ENCODE peak calls at places on chromosomes 4 and X, in ten cellular contexts. One of them, this sample, is unnamed.

GRCh38 chrX:106397788-106398538 is 213.8 kb upstream of the RADX start:
- DNase-seq in Peyer's patch: no peak
- DNase-seq in stomach: no peak
- DNase-seq in endothelial cell of umbilical vein: no peak
- DNase-seq in right lobe of liver: no peak
- DNase-seq in uterus: no peak
- DNase-seq in psoas muscle: no peak
- DNase-seq in left lung: no peak
- DNase-seq in tibial nerve: no peak
- DNase-seq in CD8-positive, alpha-beta memory T cell: no peak
- DNase-seq in this sample: no peak

GRCh38 chr4:126233483-126233882 is 918.7 kb downstream of the FAT4 start:
- DNase-seq in left lung: no peak
- DNase-seq in right lobe of liver: no peak
- DNase-seq in stomach: no peak
- DNase-seq in endothelial cell of umbilical vein: no peak
- DNase-seq in psoas muscle: no peak
- DNase-seq in uterus: no peak
- DNase-seq in CD8-positive, alpha-beta memory T cell: no peak
- DNase-seq in tibial nerve: no peak
- DNase-seq in Peyer's patch: no peak
- DNase-seq in this sample: no peak

GRCh38 chrX:96611619-96612362 is 72.9 kb upstream of the DIAPH2 start:
- DNase-seq in uterus: no peak
- DNase-seq in tibial nerve: no peak
- DNase-seq in endothelial cell of umbilical vein: no peak
- DNase-seq in psoas muscle: no peak
- DNase-seq in left lung: no peak
- DNase-seq in stomach: no peak
- DNase-seq in Peyer's patch: no peak
- DNase-seq in CD8-positive, alpha-beta memory T cell: no peak
- DNase-seq in right lobe of liver: no peak
- DNase-seq in this sample: no peak

GRCh38 chrX:21528076-21528475 is 130.1 kb downstream of the KLHL34 start:
- DNase-seq in endothelial cell of umbilical vein: peak; percentile 53
- DNase-seq in psoas muscle: no peak
- DNase-seq in uterus: no peak
- DNase-seq in CD8-positive, alpha-beta memory T cell: no peak
- DNase-seq in left lung: no peak
- DNase-seq in tibial nerve: no peak
- DNase-seq in stomach: no peak
- DNase-seq in Peyer's patch: no peak
- DNase-seq in right lobe of liver: no peak
- DNase-seq in this sample: no peak

GRCh38 chr4:169270156-169270809 is 473 bp downstream of the SH3RF1 start:
- DNase-seq in tibial nerve: peak; percentile 23
- DNase-seq in endothelial cell of umbilical vein: peak; percentile 61
- DNase-seq in uterus: peak; percentile 56
- DNase-seq in left lung: peak; percentile 91
- DNase-seq in stomach: peak; percentile 71
- DNase-seq in psoas muscle: peak; percentile 71
- DNase-seq in right lobe of liver: peak; percentile 75
- DNase-seq in Peyer's patch: peak; percentile 31
- DNase-seq in CD8-positive, alpha-beta memory T cell: no peak
- DNase-seq in this sample: peak; percentile 73

GRCh38 chrX:47751670-47752069 is 85.0 kb upstream of the ZNF81 start:
- DNase-seq in stomach: peak; percentile 43
- DNase-seq in psoas muscle: no peak
- DNase-seq in uterus: no peak
- DNase-seq in CD8-positive, alpha-beta memory T cell: no peak
- DNase-seq in Peyer's patch: no peak
- DNase-seq in tibial nerve: no peak
- DNase-seq in endothelial cell of umbilical vein: no peak
- DNase-seq in left lung: peak; percentile 54
- DNase-seq in right lobe of liver: peak; percentile 68
- DNase-seq in this sample: peak; percentile 28

GRCh38 chrX:21479695-21480280 is 105.6 kb downstream of the CNKSR2 start:
- DNase-seq in stomach: no peak
- DNase-seq in endothelial cell of umbilical vein: peak; percentile 49
- DNase-seq in right lobe of liver: no peak
- DNase-seq in CD8-positive, alpha-beta memory T cell: peak; percentile 14
- DNase-seq in Peyer's patch: no peak
- DNase-seq in uterus: no peak
- DNase-seq in psoas muscle: no peak
- DNase-seq in left lung: no peak
- DNase-seq in tibial nerve: peak; percentile 6
- DNase-seq in this sample: peak; percentile 35

GRCh38 chrX:119410027-119410819 is 11.1 kb downstream of the SLC25A43 start:
- DNase-seq in Peyer's patch: no peak
- DNase-seq in psoas muscle: peak; percentile 67
- DNase-seq in stomach: peak; percentile 60
- DNase-seq in tibial nerve: peak; percentile 23
- DNase-seq in uterus: peak; percentile 58
- DNase-seq in left lung: peak; percentile 77
- DNase-seq in CD8-positive, alpha-beta memory T cell: no peak
- DNase-seq in right lobe of liver: peak; percentile 69
- DNase-seq in endothelial cell of umbilical vein: no peak
- DNase-seq in this sample: peak; percentile 82

GRCh38 chr4:158721680-158722079 is 1.5 kb downstream of the PPID start:
- DNase-seq in tibial nerve: no peak
- DNase-seq in Peyer's patch: no peak
- DNase-seq in left lung: no peak
- DNase-seq in uterus: no peak
- DNase-seq in endothelial cell of umbilical vein: no peak
- DNase-seq in psoas muscle: no peak
- DNase-seq in CD8-positive, alpha-beta memory T cell: no peak
- DNase-seq in right lobe of liver: no peak
- DNase-seq in stomach: no peak
- DNase-seq in this sample: no peak
- H3K4me1 ChIP-seq in tibial nerve: peaks cover 4% of the 10 kb centered on the region
- H3K4me1 ChIP-seq in Peyer's patch: no peaks in the 10 kb centered on the region
- H3K4me1 ChIP-seq in left lung: no peaks in the 10 kb centered on the region
- H3K4me1 ChIP-seq in uterus: peaks cover 3% of the 10 kb centered on the region
- H3K4me1 ChIP-seq in endothelial cell of umbilical vein: peaks cover 8% of the 10 kb centered on the region
- H3K4me1 ChIP-seq in psoas muscle: peaks cover 19% of the 10 kb centered on the region
- H3K4me1 ChIP-seq in CD8-positive, alpha-beta memory T cell: peaks cover 16% of the 10 kb centered on the region
- H3K4me1 ChIP-seq in right lobe of liver: no peaks in the 10 kb centered on the region
- H3K4me1 ChIP-seq in stomach: peaks cover 10% of the 10 kb centered on the region
- H3K4me1 ChIP-seq in this sample: no peaks in the 10 kb centered on the region

DNA sequence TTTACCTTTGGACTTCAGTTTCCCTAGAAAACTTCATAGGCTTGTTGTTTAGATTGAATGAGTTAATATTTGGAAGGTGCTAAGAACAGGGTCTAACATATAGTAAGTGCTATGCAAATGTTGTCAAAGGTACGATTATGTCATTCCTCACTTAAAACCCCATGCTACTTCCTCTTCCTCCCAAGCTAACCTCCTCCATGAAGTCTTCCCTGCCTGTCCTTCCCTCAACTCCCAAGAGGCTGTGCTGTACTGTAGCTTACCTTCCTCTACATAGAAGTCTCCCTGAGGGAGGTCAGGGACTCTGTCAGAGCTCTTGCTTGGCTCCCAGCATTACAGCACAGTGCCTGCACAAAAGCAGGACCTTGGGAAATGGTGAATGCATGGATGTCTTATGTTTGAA is 103.4 kb upstream of the PJA1 start:
- DNase-seq in CD8-positive, alpha-beta memory T cell: no peak
- DNase-seq in endothelial cell of umbilical vein: no peak
- DNase-seq in psoas muscle: no peak
- DNase-seq in uterus: no peak
- DNase-seq in stomach: no peak
- DNase-seq in Peyer's patch: no peak
- DNase-seq in tibial nerve: no peak
- DNase-seq in right lobe of liver: no peak
- DNase-seq in left lung: no peak
- DNase-seq in this sample: peak; percentile 32
- H3K27me3 ChIP-seq in CD8-positive, alpha-beta memory T cell: no peaks in the 10 kb centered on the region
- H3K27me3 ChIP-seq in endothelial cell of umbilical vein: peaks cover 2% of the 10 kb centered on the region
- H3K27me3 ChIP-seq in psoas muscle: no peaks in the 10 kb centered on the region
- H3K27me3 ChIP-seq in uterus: no peaks in the 10 kb centered on the region
- H3K27me3 ChIP-seq in stomach: no peaks in the 10 kb centered on the region
- H3K27me3 ChIP-seq in Peyer's patch: no peaks in the 10 kb centered on the region
- H3K27me3 ChIP-seq in tibial nerve: no peaks in the 10 kb centered on the region
- H3K27me3 ChIP-seq in right lobe of liver: no peaks in the 10 kb centered on the region
- H3K27me3 ChIP-seq in left lung: peaks cover 14% of the 10 kb centered on the region
- H3K27me3 ChIP-seq in this sample: no peaks in the 10 kb centered on the region

DNA sequence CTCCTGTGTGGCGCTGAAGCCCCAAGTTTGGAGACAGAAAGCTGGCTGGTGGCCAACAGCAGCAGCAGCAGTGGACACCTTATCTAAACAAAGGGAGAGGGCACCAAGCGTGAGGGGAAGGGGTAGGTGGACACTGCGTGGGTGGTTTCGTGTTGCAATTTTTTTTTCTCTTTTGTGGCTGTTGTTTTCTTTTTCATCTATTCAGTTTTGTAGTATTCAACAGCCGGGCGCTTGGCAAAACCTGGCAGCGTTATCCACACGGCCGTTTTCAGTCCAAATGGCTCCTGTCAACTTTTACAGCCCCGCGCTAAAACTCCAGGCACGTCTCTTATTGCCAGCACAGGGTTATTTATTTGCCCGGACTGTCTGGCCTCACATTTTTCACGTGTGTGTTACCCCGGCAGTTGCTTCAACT is 192.3 kb downstream of the BCOR start:
- DNase-seq in CD8-positive, alpha-beta memory T cell: no peak
- DNase-seq in tibial nerve: no peak
- DNase-seq in uterus: peak; percentile 51
- DNase-seq in right lobe of liver: peak; percentile 64
- DNase-seq in left lung: no peak
- DNase-seq in endothelial cell of umbilical vein: peak; percentile 14
- DNase-seq in stomach: no peak
- DNase-seq in psoas muscle: no peak
- DNase-seq in Peyer's patch: no peak
- DNase-seq in this sample: peak; percentile 25
- H3K4me1 ChIP-seq in CD8-positive, alpha-beta memory T cell: no peaks in the 10 kb centered on the region
- H3K4me1 ChIP-seq in tibial nerve: no peaks in the 10 kb centered on the region
- H3K4me1 ChIP-seq in uterus: no peaks in the 10 kb centered on the region
- H3K4me1 ChIP-seq in right lobe of liver: no peaks in the 10 kb centered on the region
- H3K4me1 ChIP-seq in left lung: no peaks in the 10 kb centered on the region
- H3K4me1 ChIP-seq in endothelial cell of umbilical vein: peaks cover 21% of the 10 kb centered on the region
- H3K4me1 ChIP-seq in stomach: no peaks in the 10 kb centered on the region
- H3K4me1 ChIP-seq in psoas muscle: peaks cover 2% of the 10 kb centered on the region
- H3K4me1 ChIP-seq in Peyer's patch: no peaks in the 10 kb centered on the region
- H3K4me1 ChIP-seq in this sample: no peaks in the 10 kb centered on the region

GRCh38 chr4:13529130-13529919 is 15.0 kb downstream of the NKX3-2 start:
- DNase-seq in CD8-positive, alpha-beta memory T cell: no peak
- DNase-seq in Peyer's patch: no peak
- DNase-seq in left lung: peak; percentile 61
- DNase-seq in stomach: no peak
- DNase-seq in endothelial cell of umbilical vein: no peak
- DNase-seq in uterus: no peak
- DNase-seq in tibial nerve: no peak
- DNase-seq in psoas muscle: no peak
- DNase-seq in right lobe of liver: no peak
- DNase-seq in this sample: no peak
- H3K27me3 ChIP-seq in CD8-positive, alpha-beta memory T cell: peaks cover 89% of the 10 kb centered on the region
- H3K27me3 ChIP-seq in Peyer's patch: no peaks in the 10 kb centered on the region
- H3K27me3 ChIP-seq in left lung: peaks cover 100% of the 10 kb centered on the region
- H3K27me3 ChIP-seq in stomach: peaks cover 32% of the 10 kb centered on the region
- H3K27me3 ChIP-seq in endothelial cell of umbilical vein: peaks cover 97% of the 10 kb centered on the region
- H3K27me3 ChIP-seq in uterus: peaks cover 85% of the 10 kb centered on the region
- H3K27me3 ChIP-seq in tibial nerve: peaks cover 6% of the 10 kb centered on the region
- H3K27me3 ChIP-seq in psoas muscle: peaks cover 58% of the 10 kb centered on the region
- H3K27me3 ChIP-seq in right lobe of liver: peaks cover 44% of the 10 kb centered on the region
- H3K27me3 ChIP-seq in this sample: peaks cover 78% of the 10 kb centered on the region

GRCh38 chr4:128844931-128845330 is 35.4 kb downstream of the JADE1 start:
- DNase-seq in psoas muscle: peak; percentile 33
- DNase-seq in Peyer's patch: no peak
- DNase-seq in tibial nerve: peak; percentile 68
- DNase-seq in uterus: no peak
- DNase-seq in right lobe of liver: peak; percentile 68
- DNase-seq in CD8-positive, alpha-beta memory T cell: no peak
- DNase-seq in stomach: peak; percentile 43
- DNase-seq in left lung: no peak
- DNase-seq in endothelial cell of umbilical vein: no peak
- DNase-seq in this sample: no peak

GRCh38 chr4:128837198-128837597 is 27.7 kb downstream of the JADE1 start:
- DNase-seq in stomach: no peak
- DNase-seq in psoas muscle: no peak
- DNase-seq in uterus: no peak
- DNase-seq in endothelial cell of umbilical vein: no peak
- DNase-seq in tibial nerve: no peak
- DNase-seq in CD8-positive, alpha-beta memory T cell: no peak
- DNase-seq in right lobe of liver: no peak
- DNase-seq in Peyer's patch: no peak
- DNase-seq in left lung: no peak
- DNase-seq in this sample: no peak

GRCh38 chr4:128837679-128838078 is 28.2 kb downstream of the JADE1 start:
- DNase-seq in left lung: no peak
- DNase-seq in endothelial cell of umbilical vein: no peak
- DNase-seq in CD8-positive, alpha-beta memory T cell: no peak
- DNase-seq in right lobe of liver: no peak
- DNase-seq in tibial nerve: no peak
- DNase-seq in Peyer's patch: no peak
- DNase-seq in stomach: no peak
- DNase-seq in uterus: no peak
- DNase-seq in psoas muscle: no peak
- DNase-seq in this sample: no peak

GRCh38 chr4:128841402-128841801 is 31.9 kb downstream of the JADE1 start:
- DNase-seq in right lobe of liver: no peak
- DNase-seq in endothelial cell of umbilical vein: no peak
- DNase-seq in left lung: no peak
- DNase-seq in uterus: no peak
- DNase-seq in Peyer's patch: no peak
- DNase-seq in CD8-positive, alpha-beta memory T cell: no peak
- DNase-seq in tibial nerve: no peak
- DNase-seq in psoas muscle: no peak
- DNase-seq in stomach: no peak
- DNase-seq in this sample: no peak

GRCh38 chr4:128840711-128841318 is 31.3 kb downstream of the JADE1 start:
- DNase-seq in uterus: no peak
- DNase-seq in CD8-positive, alpha-beta memory T cell: no peak
- DNase-seq in endothelial cell of umbilical vein: no peak
- DNase-seq in stomach: no peak
- DNase-seq in psoas muscle: no peak
- DNase-seq in Peyer's patch: no peak
- DNase-seq in tibial nerve: no peak
- DNase-seq in left lung: no peak
- DNase-seq in right lobe of liver: no peak
- DNase-seq in this sample: no peak
- H3K4me1 ChIP-seq in uterus: no peaks in the 10 kb centered on the region
- H3K4me1 ChIP-seq in CD8-positive, alpha-beta memory T cell: peaks cover 15% of the 10 kb centered on the region
- H3K4me1 ChIP-seq in endothelial cell of umbilical vein: peaks cover 4% of the 10 kb centered on the region
- H3K4me1 ChIP-seq in stomach: peaks cover 27% of the 10 kb centered on the region
- H3K4me1 ChIP-seq in psoas muscle: peaks cover 83% of the 10 kb centered on the region
- H3K4me1 ChIP-seq in Peyer's patch: no peaks in the 10 kb centered on the region
- H3K4me1 ChIP-seq in tibial nerve: peaks cover 7% of the 10 kb centered on the region
- H3K4me1 ChIP-seq in left lung: no peaks in the 10 kb centered on the region
- H3K4me1 ChIP-seq in right lobe of liver: no peaks in the 10 kb centered on the region
- H3K4me1 ChIP-seq in this sample: peaks cover 2% of the 10 kb centered on the region

GRCh38 chr4:52748432-52748831 is 2.8 kb downstream of the ERVMER34-1 start:
- DNase-seq in CD8-positive, alpha-beta memory T cell: no peak
- DNase-seq in uterus: no peak
- DNase-seq in stomach: no peak
- DNase-seq in left lung: no peak
- DNase-seq in Peyer's patch: no peak
- DNase-seq in right lobe of liver: no peak
- DNase-seq in tibial nerve: no peak
- DNase-seq in psoas muscle: no peak
- DNase-seq in endothelial cell of umbilical vein: no peak
- DNase-seq in this sample: no peak
- H3K27me3 ChIP-seq in CD8-positive, alpha-beta memory T cell: peaks cover 12% of the 10 kb centered on the region
- H3K27me3 ChIP-seq in uterus: no peaks in the 10 kb centered on the region
- H3K27me3 ChIP-seq in stomach: no peaks in the 10 kb centered on the region
- H3K27me3 ChIP-seq in left lung: peaks cover 38% of the 10 kb centered on the region
- H3K27me3 ChIP-seq in Peyer's patch: no peaks in the 10 kb centered on the region
- H3K27me3 ChIP-seq in right lobe of liver: no peaks in the 10 kb centered on the region
- H3K27me3 ChIP-seq in tibial nerve: no peaks in the 10 kb centered on the region
- H3K27me3 ChIP-seq in psoas muscle: peaks cover 3% of the 10 kb centered on the region
- H3K27me3 ChIP-seq in endothelial cell of umbilical vein: peaks cover 19% of the 10 kb centered on the region
- H3K27me3 ChIP-seq in this sample: no peaks in the 10 kb centered on the region